ENCODE peak calls at places on chromosomes 3 and 15, in eight cellular contexts. W is heart left ventricle, T is IMR-90, U is astrocyte, B is Calu3, H is fibroblast of mammary gland, K is foreskin fibroblast, P is progenitor cell of endocrine pancreas. I is an unnamed sample.

GRCh38 chr3:31636693-31637442 is 104.1 kb downstream of the STT3B start:
- DNase-seq in W (no peak), T (no peak), U (no peak), B (no peak), H (no peak), K (no peak), P (no peak), I (no peak)

GRCh38 chr3:32577621-32578556 is 7.2 kb upstream of the DYNC1LI1 start:
- DNase-seq in W (no peak), T (peak), U (no peak), B (no peak), H (peak), K (peak), P (no peak), I (peak)

GRCh38 chr3:62201438-62202035 is 171.8 kb downstream of the FEZF2 start:
- DNase-seq in W (no peak), T (peak), U (peak), B (peak), H (peak), K (no peak), P (no peak), I (peak)

GRCh38 chr15:90035835-90036220 is 34.7 kb downstream of the ZNF710 start:
- DNase-seq in W (peak), T (no peak), U (no peak), B (no peak), H (no peak), K (no peak), P (no peak), I (no peak)

GRCh38 chr15:98561169-98561941 is 87.0 kb upstream of the IGF1R start:
- DNase-seq in W (no peak), T (no peak), U (no peak), B (no peak), H (no peak), K (no peak), P (no peak), I (no peak)

GRCh38 chr15:51368751-51369450 is 27.4 kb downstream of the GLDN start:
- DNase-seq in W (no peak), T (peak), U (peak), B (no peak), H (peak), K (peak), P (no peak), I (peak)

GRCh38 chr3:193987186-193987585 is 148.8 kb upstream of the HES1 start:
- DNase-seq in W (no peak), T (no peak), U (peak), B (no peak), H (no peak), K (no peak), P (no peak), I (no peak)

GRCh38 chr15:29933043-29933442 is 110.8 kb upstream of the TJP1 start:
- DNase-seq in W (no peak), T (no peak), U (no peak), B (no peak), H (peak), K (no peak), P (no peak), I (no peak)

GRCh38 chr15:58854598-58854997 is 78.9 kb downstream of the SLTM start:
- DNase-seq in W (no peak), T (peak), U (peak), B (peak), H (no peak), K (no peak), P (no peak), I (no peak)

GRCh38 chr3:146557745-146558144 is 13.3 kb upstream of the PLSCR1 start:
- DNase-seq in W (no peak), T (no peak), U (no peak), B (no peak), H (no peak), K (no peak), P (no peak), I (no peak)

GRCh38 chr3:139906441-139906840 is 28.5 kb upstream of the CLSTN2 start:
- DNase-seq in W (no peak), T (peak), U (peak), B (no peak), H (peak), K (peak), P (no peak), I (peak)

GRCh38 chr3:194204793-194205065 is 68.8 kb downstream of the HES1 start:
- DNase-seq in W (no peak), T (no peak), U (no peak), B (no peak), H (no peak), K (no peak), P (no peak), I (no peak)

GRCh38 chr3:15010664-15011063 is 54.5 kb downstream of the MRPS25 start:
- DNase-seq in W (no peak), T (peak), U (peak), B (no peak), H (no peak), K (no peak), P (no peak), I (no peak)

GRCh38 chr3:148950806-148951205 is 40.5 kb upstream of the GYG1 start:
- DNase-seq in W (no peak), T (peak), U (no peak), B (no peak), H (peak), K (no peak), P (no peak), I (no peak)

GRCh38 chr15:88800026-88800425 is 3.2 kb upstream of the ACAN start:
- DNase-seq in W (no peak), T (peak), U (peak), B (no peak), H (peak), K (peak), P (no peak), I (peak)

GRCh38 chr15:65083262-65083701 is 6.7 kb downstream of the KBTBD13 start:
- DNase-seq in W (no peak), T (peak), U (peak), B (no peak), H (peak), K (peak), P (no peak), I (no peak)

GRCh38 chr15:34693053-34693744 is 61.6 kb downstream of the GJD2 start:
- DNase-seq in W (no peak), T (peak), U (peak), B (no peak), H (peak), K (peak), P (no peak), I (no peak)

GRCh38 chr3:194995334-194995733 is 275.6 kb downstream of the XXYLT1 start:
- DNase-seq in W (no peak), T (no peak), U (no peak), B (no peak), H (no peak), K (no peak), P (no peak), I (no peak)

GRCh38 chr3:61894988-61895935 is 333.9 kb downstream of the PTPRG start:
- DNase-seq in W (no peak), T (peak), U (peak), B (peak), H (peak), K (peak), P (no peak), I (peak)

GRCh38 chr15:59548501-59549230 is 62.9 kb upstream of the GCNT3 start:
- DNase-seq in W (no peak), T (no peak), U (no peak), B (no peak), H (no peak), K (no peak), P (no peak), I (no peak)

GRCh38 chr3:18189651-18190050 is 235.5 kb downstream of the SATB1 start:
- DNase-seq in W (no peak), T (peak), U (peak), B (no peak), H (peak), K (peak), P (no peak), I (peak)

GRCh38 chr15:88834211-88834812 is 31.1 kb downstream of the ACAN start:
- DNase-seq in W (no peak), T (peak), U (peak), B (peak), H (peak), K (peak), P (peak), I (peak)

GRCh38 chr15:63157891-63158431 is 684 bp upstream of the RPS27L start:
- DNase-seq in W (no peak), T (peak), U (peak), B (peak), H (peak), K (peak), P (peak), I (peak)

GRCh38 chr3:128463771-128464170 is 2.9 kb downstream of the DNAJB8 start:
- DNase-seq in W (no peak), T (no peak), U (no peak), B (no peak), H (no peak), K (no peak), P (no peak), I (no peak)

GRCh38 chr3:128462341-128462910 is 4.3 kb downstream of the DNAJB8 start:
- DNase-seq in W (no peak), T (no peak), U (no peak), B (no peak), H (no peak), K (no peak), P (no peak), I (no peak)

GRCh38 chr3:128463354-128463753 is 3.3 kb downstream of the DNAJB8 start:
- DNase-seq in W (no peak), T (no peak), U (no peak), B (no peak), H (no peak), K (no peak), P (no peak), I (no peak)

GRCh38 chr3:128464702-128465101 is 2.0 kb downstream of the DNAJB8 start:
- DNase-seq in W (no peak), T (no peak), U (no peak), B (no peak), H (no peak), K (no peak), P (no peak), I (no peak)

DNA sequence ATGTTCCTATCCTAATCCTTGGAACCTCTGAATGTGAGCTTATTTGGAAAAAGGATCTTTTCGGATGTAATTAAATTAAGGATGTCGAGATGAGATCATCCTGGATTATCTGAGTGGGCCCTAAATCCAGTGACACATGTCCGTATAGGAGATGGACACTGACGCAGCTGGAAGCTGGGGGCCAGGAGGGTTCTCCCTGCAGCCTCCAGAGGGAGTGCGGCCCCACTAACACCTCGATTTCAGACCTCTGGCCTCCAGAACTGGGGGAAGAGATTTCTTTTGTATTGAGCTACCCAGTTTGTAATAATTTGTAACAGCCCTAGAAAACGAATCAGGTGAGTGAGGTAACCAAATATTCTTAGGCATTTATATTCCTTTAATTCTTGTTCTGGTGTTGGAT is 2.5 kb downstream of the DNAJB8 start:
- DNase-seq in W (no peak), T (no peak), U (no peak), B (no peak), H (no peak), K (no peak), P (no peak), I (no peak)
- TF ChIP-seq CTCF in W (peak), T (no peak), U (no peak), B (no peak), H (no peak), K (no peak), P (no peak), I (no peak)

DNA sequence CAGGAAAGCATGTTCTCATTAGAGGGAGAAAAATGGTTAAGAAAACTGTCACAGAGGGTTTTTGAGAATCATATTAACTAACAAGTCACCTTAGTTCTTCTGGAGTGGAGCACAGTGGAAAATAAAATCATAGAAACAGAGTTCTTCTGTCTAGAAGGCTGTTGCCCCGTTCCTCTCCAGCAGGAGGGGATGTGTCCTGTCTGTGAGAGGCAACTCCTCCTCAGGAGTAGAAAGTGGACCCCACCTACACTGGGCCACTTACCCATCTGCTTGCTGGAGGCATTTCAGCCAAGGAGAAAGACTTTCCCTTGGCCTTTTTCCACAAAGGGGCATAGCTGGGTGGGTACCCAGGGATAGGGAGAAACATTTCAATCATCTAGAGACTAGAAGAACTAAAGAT is 106.6 kb downstream of the SSR3 start:
- DNase-seq in W (no peak), T (peak), U (no peak), B (peak), H (peak), K (no peak), P (no peak), I (no peak)
- TF ChIP-seq CTCF in W (peak), T (peak), U (peak), B (peak), H (peak), K (peak), P (peak), I (peak)

DNA sequence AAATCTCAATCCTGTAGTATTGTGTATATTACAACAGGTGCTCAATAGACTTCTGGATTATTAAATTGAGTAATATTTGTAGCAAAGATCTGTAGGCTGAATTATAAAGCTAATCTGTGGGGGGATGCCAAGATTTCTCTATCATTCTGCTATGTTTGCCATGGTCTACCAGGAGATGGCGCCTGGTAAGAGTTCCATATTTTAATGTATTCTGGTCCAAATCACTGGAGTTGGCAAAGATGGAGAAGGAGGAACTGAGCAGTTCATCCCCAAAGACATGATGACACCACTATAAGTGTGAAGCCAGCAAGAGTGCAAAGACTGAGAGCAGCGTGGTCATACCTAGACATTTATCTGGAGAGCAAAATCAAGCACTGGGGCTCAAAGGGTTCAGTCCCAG is 340.8 kb upstream of the TPRG1 start:
- DNase-seq in W (no peak), T (no peak), U (no peak), B (peak), H (peak), K (no peak), P (no peak), I (peak)
- TF ChIP-seq CTCF in W (no peak), T (peak), U (peak), B (peak), H (peak), K (peak), P (no peak), I (peak)

GRCh38 chr15:74843445-74843828 is 481 bp upstream of the ULK3 start:
- DNase-seq in W (no peak), T (no peak), U (no peak), B (no peak), H (no peak), K (no peak), P (no peak), I (no peak)
- TF ChIP-seq CTCF in W (peak), T (no peak), U (no peak), B (no peak), H (no peak), K (no peak), P (no peak), I (peak)

DNA sequence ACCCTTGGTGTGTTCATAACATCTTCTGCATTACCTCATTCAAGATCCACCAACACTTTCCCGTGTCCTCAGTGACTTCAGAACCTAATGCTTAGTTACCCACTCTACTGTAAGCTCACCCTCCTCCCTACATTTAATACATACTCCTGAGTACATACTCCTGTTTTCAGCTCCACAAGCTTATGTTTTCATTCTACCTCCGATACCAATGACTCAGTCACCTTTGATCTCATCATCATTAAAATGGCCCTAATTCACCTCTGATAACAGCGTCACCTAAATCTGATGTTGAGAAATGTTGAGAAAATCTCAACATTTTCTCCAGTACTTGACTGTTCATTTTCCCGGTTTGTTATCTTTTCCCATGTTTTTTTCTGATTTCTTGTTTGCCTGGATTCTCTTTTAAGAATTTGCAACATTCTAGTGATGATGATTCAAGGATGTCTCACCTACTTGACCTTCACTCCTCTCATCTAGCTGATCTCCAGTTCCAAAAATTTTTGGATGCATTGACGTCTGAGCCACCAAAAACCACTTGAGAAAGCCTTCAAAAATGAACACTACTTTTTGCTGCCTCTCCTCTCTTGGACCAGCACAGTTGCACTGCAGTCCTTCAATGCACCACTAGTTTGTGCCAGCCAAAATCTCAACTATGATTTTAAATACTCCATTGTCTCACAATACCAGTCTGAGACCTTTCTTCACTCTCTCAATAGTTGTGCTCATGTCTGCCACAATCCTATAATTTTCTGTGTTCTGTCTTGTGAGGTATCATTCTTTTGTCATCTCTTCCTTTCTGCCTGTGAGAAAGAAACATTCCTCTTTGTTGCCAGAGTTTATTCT is 220.7 kb upstream of the SEMA6D start:
- DNase-seq in W (no peak), T (no peak), U (peak), B (no peak), H (peak), K (no peak), P (no peak), I (no peak)
- TF ChIP-seq CTCF in W (no peak), T (peak), U (peak), B (no peak), H (peak), K (no peak), P (peak), I (peak)

GRCh38 chr15:57367556-57367955 is 8.7 kb upstream of the CGNL1 start:
- DNase-seq in W (no peak), T (no peak), U (peak), B (no peak), H (no peak), K (no peak), P (no peak), I (no peak)

GRCh38 chr15:57358611-57359010 is 17.7 kb upstream of the CGNL1 start:
- DNase-seq in W (no peak), T (no peak), U (no peak), B (no peak), H (no peak), K (no peak), P (no peak), I (no peak)

GRCh38 chr15:57363661-57364060 is 12.6 kb upstream of the CGNL1 start:
- DNase-seq in W (no peak), T (no peak), U (no peak), B (no peak), H (no peak), K (no peak), P (no peak), I (no peak)

DNA sequence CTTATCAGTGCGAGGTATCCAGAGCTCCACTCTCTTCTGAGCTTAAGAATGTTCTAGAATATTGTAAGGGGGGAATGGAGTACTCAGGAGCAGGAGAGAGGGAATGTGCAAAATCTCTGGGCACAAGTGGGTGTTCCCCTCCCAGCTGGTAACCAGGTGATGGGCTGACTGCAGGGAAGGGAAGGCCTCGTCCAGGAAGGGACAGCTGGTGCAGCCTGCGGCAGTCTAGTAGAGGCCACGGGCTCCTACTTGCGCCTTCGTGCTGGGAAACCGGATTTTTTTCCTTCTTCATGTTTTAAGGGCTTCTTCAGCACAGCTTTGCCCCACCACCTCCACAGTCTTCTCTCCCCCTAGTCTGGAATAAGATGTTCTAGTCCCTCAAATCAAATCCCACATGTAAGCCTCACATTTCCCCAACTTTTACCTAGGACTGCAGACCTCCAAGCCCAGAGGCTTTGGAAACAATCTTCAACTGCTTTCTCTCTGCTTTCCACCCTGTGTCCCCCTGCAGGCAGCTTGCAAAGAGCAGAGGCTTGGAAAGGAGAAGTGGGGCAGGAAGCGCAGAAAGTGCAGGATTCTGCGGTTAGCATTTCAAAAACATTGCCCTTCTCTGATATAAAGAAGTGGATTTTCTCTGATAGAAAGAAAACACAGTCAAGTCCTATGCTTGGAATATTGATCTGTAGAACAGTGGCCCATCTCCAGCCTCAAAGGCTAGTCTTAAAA is 11.9 kb upstream of the CGNL1 start:
- DNase-seq in W (no peak), T (peak), U (no peak), B (no peak), H (no peak), K (no peak), P (no peak), I (no peak)
- TF ChIP-seq CTCF in W (no peak), T (peak), U (peak), B (no peak), H (peak), K (peak), P (peak), I (peak)

I was measured in HFFc6.